ENCODE peak calls at places on chromosomes 5 and 9, in five cellular contexts. One of them, this sample, is unnamed.
A peak's percentile ranks its signal among the peaks of the same experiment; 100 is the strongest.

GRCh38 chr5:161284445-161284844 is 262.1 kb downstream of the GABRB2 start:
- DNase-seq in CD4-positive, alpha-beta memory T cell: no peak
- DNase-seq in heart left ventricle: no peak
- DNase-seq in tibial nerve: no peak
- DNase-seq in transverse colon: no peak
- DNase-seq in this sample: no peak

GRCh38 chr5:95884021-95884333 is 61.5 kb upstream of the GLRX start:
- DNase-seq in CD4-positive, alpha-beta memory T cell: no peak
- DNase-seq in heart left ventricle: no peak
- DNase-seq in tibial nerve: no peak
- DNase-seq in transverse colon: no peak
- DNase-seq in this sample: no peak

GRCh38 chr9:136625101-136626065 is 37.3 kb upstream of the EGFL7 start:
- DNase-seq in CD4-positive, alpha-beta memory T cell: no peak
- DNase-seq in heart left ventricle: peak; percentile 91
- DNase-seq in tibial nerve: peak; percentile 73
- DNase-seq in transverse colon: peak; percentile 91
- DNase-seq in this sample: no peak

GRCh38 chr5:62578540-62578939 is at the start of gene LRRC70:
- DNase-seq in CD4-positive, alpha-beta memory T cell: peak; percentile 87
- DNase-seq in heart left ventricle: no peak
- DNase-seq in tibial nerve: no peak
- DNase-seq in transverse colon: no peak
- DNase-seq in this sample: no peak

GRCh38 chr9:73073337-73074175 is 78.1 kb upstream of the ANXA1 start:
- DNase-seq in CD4-positive, alpha-beta memory T cell: no peak
- DNase-seq in heart left ventricle: no peak
- DNase-seq in tibial nerve: no peak
- DNase-seq in transverse colon: no peak
- DNase-seq in this sample: no peak

GRCh38 chr9:38482918-38483592 is 58.8 kb upstream of the IGFBPL1 start:
- DNase-seq in CD4-positive, alpha-beta memory T cell: no peak
- DNase-seq in heart left ventricle: no peak
- DNase-seq in tibial nerve: no peak
- DNase-seq in transverse colon: no peak
- DNase-seq in this sample: no peak

GRCh38 chr5:132438931-132439330 is 51.6 kb downstream of the IRF1 start:
- DNase-seq in CD4-positive, alpha-beta memory T cell: no peak
- DNase-seq in heart left ventricle: no peak
- DNase-seq in tibial nerve: no peak
- DNase-seq in transverse colon: no peak
- DNase-seq in this sample: no peak

GRCh38 chr9:70043689-70044449 is at the start of gene MAMDC2:
- DNase-seq in CD4-positive, alpha-beta memory T cell: no peak
- DNase-seq in heart left ventricle: peak; percentile 57
- DNase-seq in tibial nerve: peak; percentile 51
- DNase-seq in transverse colon: peak; percentile 42
- DNase-seq in this sample: no peak

GRCh38 chr5:110063640-110064592 is 374.2 kb downstream of the MAN2A1 start:
- DNase-seq in CD4-positive, alpha-beta memory T cell: no peak
- DNase-seq in heart left ventricle: no peak
- DNase-seq in tibial nerve: no peak
- DNase-seq in transverse colon: no peak
- DNase-seq in this sample: no peak

GRCh38 chr9:107422189-107422802 is 67.3 kb downstream of the KLF4 start:
- DNase-seq in CD4-positive, alpha-beta memory T cell: no peak
- DNase-seq in heart left ventricle: peak; percentile 54
- DNase-seq in tibial nerve: peak; percentile 44
- DNase-seq in transverse colon: peak; percentile 80
- DNase-seq in this sample: no peak

GRCh38 chr5:133831506-133832224 is 136.8 kb downstream of the C5orf15 start:
- DNase-seq in CD4-positive, alpha-beta memory T cell: no peak
- DNase-seq in heart left ventricle: no peak
- DNase-seq in tibial nerve: no peak
- DNase-seq in transverse colon: no peak
- DNase-seq in this sample: no peak

GRCh38 chr9:131028221-131028884 is 19.4 kb downstream of the LAMC3 start:
- DNase-seq in CD4-positive, alpha-beta memory T cell: no peak
- DNase-seq in heart left ventricle: no peak
- DNase-seq in tibial nerve: no peak
- DNase-seq in transverse colon: no peak
- DNase-seq in this sample: no peak

GRCh38 chr5:16856531-16856930 is 79.6 kb downstream of the MYO10 start:
- DNase-seq in CD4-positive, alpha-beta memory T cell: no peak
- DNase-seq in heart left ventricle: no peak
- DNase-seq in tibial nerve: no peak
- DNase-seq in transverse colon: no peak
- DNase-seq in this sample: no peak

GRCh38 chr9:114119242-114120191 is 20.4 kb upstream of the KIF12 start:
- DNase-seq in CD4-positive, alpha-beta memory T cell: no peak
- DNase-seq in heart left ventricle: no peak
- DNase-seq in tibial nerve: no peak
- DNase-seq in transverse colon: no peak
- DNase-seq in this sample: no peak
- H3K4me3 ChIP-seq in CD4-positive, alpha-beta memory T cell: no peak overlapping the region
- H3K4me3 ChIP-seq in heart left ventricle: no peak overlapping the region
- H3K4me3 ChIP-seq in tibial nerve: no peak overlapping the region
- H3K4me3 ChIP-seq in transverse colon: no peak overlapping the region
- H3K4me3 ChIP-seq in this sample: no peak overlapping the region

DNA sequence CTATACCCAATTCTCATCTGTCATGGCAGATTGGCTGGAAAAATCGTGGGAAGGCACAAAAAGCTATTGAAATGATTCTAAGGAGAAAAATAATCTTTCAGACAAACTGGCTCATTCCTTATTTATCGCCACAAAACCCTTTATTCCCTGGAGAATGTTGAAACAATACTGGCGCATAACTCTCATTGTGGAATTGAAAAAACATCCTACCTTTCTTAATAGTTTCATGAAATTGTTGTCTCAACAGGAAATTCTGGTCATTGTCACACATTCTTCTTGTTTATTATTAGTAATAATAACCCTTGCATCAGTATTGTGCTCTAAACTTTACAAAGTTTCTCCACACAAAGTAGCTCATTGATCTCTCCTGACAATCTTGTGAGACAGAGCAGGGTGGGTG is 48.9 kb upstream of the COL15A1 start:
- DNase-seq in CD4-positive, alpha-beta memory T cell: no peak
- DNase-seq in heart left ventricle: no peak
- DNase-seq in tibial nerve: no peak
- DNase-seq in transverse colon: no peak
- DNase-seq in this sample: no peak
- H3K4me3 ChIP-seq in CD4-positive, alpha-beta memory T cell: no peak overlapping the region
- H3K4me3 ChIP-seq in heart left ventricle: no peak overlapping the region
- H3K4me3 ChIP-seq in tibial nerve: no peak overlapping the region
- H3K4me3 ChIP-seq in transverse colon: no peak overlapping the region
- H3K4me3 ChIP-seq in this sample: no peak overlapping the region

GRCh38 chr9:30289435-30289834 is 2095.0 kb upstream of the ACO1 start:
- DNase-seq in CD4-positive, alpha-beta memory T cell: no peak
- DNase-seq in heart left ventricle: no peak
- DNase-seq in tibial nerve: no peak
- DNase-seq in transverse colon: no peak
- DNase-seq in this sample: no peak
- H3K4me3 ChIP-seq in CD4-positive, alpha-beta memory T cell: no peak overlapping the region
- H3K4me3 ChIP-seq in heart left ventricle: no peak overlapping the region
- H3K4me3 ChIP-seq in tibial nerve: no peak overlapping the region
- H3K4me3 ChIP-seq in transverse colon: no peak overlapping the region
- H3K4me3 ChIP-seq in this sample: no peak overlapping the region

GRCh38 chr9:133656211-133657119 is 20.3 kb downstream of the DBH start:
- DNase-seq in CD4-positive, alpha-beta memory T cell: peak; percentile 49
- DNase-seq in heart left ventricle: no peak
- DNase-seq in tibial nerve: no peak
- DNase-seq in transverse colon: no peak
- DNase-seq in this sample: no peak
- H3K4me3 ChIP-seq in CD4-positive, alpha-beta memory T cell: no peak overlapping the region
- H3K4me3 ChIP-seq in heart left ventricle: no peak overlapping the region
- H3K4me3 ChIP-seq in tibial nerve: no peak overlapping the region
- H3K4me3 ChIP-seq in transverse colon: no peak overlapping the region
- H3K4me3 ChIP-seq in this sample: no peak overlapping the region

GRCh38 chr9:5288591-5288990 is 15.9 kb downstream of the RLN2 start:
- DNase-seq in CD4-positive, alpha-beta memory T cell: no peak
- DNase-seq in heart left ventricle: no peak
- DNase-seq in tibial nerve: no peak
- DNase-seq in transverse colon: no peak
- DNase-seq in this sample: no peak
- H3K4me3 ChIP-seq in CD4-positive, alpha-beta memory T cell: no peak overlapping the region
- H3K4me3 ChIP-seq in heart left ventricle: no peak overlapping the region
- H3K4me3 ChIP-seq in tibial nerve: no peak overlapping the region
- H3K4me3 ChIP-seq in transverse colon: no peak overlapping the region
- H3K4me3 ChIP-seq in this sample: no peak overlapping the region

DNA sequence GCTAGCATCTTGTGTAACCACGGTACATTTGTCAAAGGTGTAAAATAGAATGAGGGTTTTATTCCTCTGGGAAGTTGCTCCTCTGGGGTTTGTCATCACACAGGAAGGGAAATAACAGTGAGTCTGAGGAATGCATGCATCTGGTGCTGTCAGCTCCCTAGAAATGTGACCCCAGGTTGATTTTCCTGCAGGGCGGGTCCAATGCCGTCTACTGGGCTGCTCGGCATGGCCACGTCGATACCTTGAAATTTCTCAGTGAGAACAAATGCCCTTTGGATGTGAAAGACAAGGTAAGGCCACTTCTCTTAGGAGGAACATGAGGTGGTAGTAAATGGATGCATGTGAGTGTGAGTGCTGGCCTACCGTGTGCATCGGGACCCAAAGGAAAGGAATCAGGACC is 78.8 kb upstream of the CTSL start:
- DNase-seq in CD4-positive, alpha-beta memory T cell: no peak
- DNase-seq in heart left ventricle: no peak
- DNase-seq in tibial nerve: no peak
- DNase-seq in transverse colon: no peak
- DNase-seq in this sample: no peak
- H3K4me3 ChIP-seq in CD4-positive, alpha-beta memory T cell: no peak overlapping the region
- H3K4me3 ChIP-seq in heart left ventricle: no peak overlapping the region
- H3K4me3 ChIP-seq in tibial nerve: no peak overlapping the region
- H3K4me3 ChIP-seq in transverse colon: no peak overlapping the region
- H3K4me3 ChIP-seq in this sample: no peak overlapping the region

GRCh38 chr9:87787735-87788134 is 61.8 kb downstream of the CTSL start:
- DNase-seq in CD4-positive, alpha-beta memory T cell: no peak
- DNase-seq in heart left ventricle: no peak
- DNase-seq in tibial nerve: no peak
- DNase-seq in transverse colon: no peak
- DNase-seq in this sample: no peak

GRCh38 chr9:87796232-87796631 is 70.3 kb downstream of the CTSL start:
- DNase-seq in CD4-positive, alpha-beta memory T cell: no peak
- DNase-seq in heart left ventricle: no peak
- DNase-seq in tibial nerve: no peak
- DNase-seq in transverse colon: no peak
- DNase-seq in this sample: no peak

GRCh38 chr9:87793292-87793691 is 67.4 kb downstream of the CTSL start:
- DNase-seq in CD4-positive, alpha-beta memory T cell: no peak
- DNase-seq in heart left ventricle: no peak
- DNase-seq in tibial nerve: no peak
- DNase-seq in transverse colon: no peak
- DNase-seq in this sample: no peak

GRCh38 chr9:87795178-87795577 is 69.3 kb downstream of the CTSL start:
- DNase-seq in CD4-positive, alpha-beta memory T cell: no peak
- DNase-seq in heart left ventricle: no peak
- DNase-seq in tibial nerve: no peak
- DNase-seq in transverse colon: no peak
- DNase-seq in this sample: no peak

GRCh38 chr9:87792831-87793288 is 66.9 kb downstream of the CTSL start:
- DNase-seq in CD4-positive, alpha-beta memory T cell: peak; percentile 10
- DNase-seq in heart left ventricle: peak; percentile 71
- DNase-seq in tibial nerve: peak; percentile 26
- DNase-seq in transverse colon: peak; percentile 50
- DNase-seq in this sample: peak; percentile 80
- H3K4me3 ChIP-seq in CD4-positive, alpha-beta memory T cell: no peak overlapping the region
- H3K4me3 ChIP-seq in heart left ventricle: no peak overlapping the region
- H3K4me3 ChIP-seq in tibial nerve: no peak overlapping the region
- H3K4me3 ChIP-seq in transverse colon: no peak overlapping the region
- H3K4me3 ChIP-seq in this sample: peak overlapping the region; percentile 54

GRCh38 chr9:125156551-125156950 is 13.2 kb upstream of the SCAI start:
- DNase-seq in CD4-positive, alpha-beta memory T cell: no peak
- DNase-seq in heart left ventricle: no peak
- DNase-seq in tibial nerve: no peak
- DNase-seq in transverse colon: no peak
- DNase-seq in this sample: no peak

GRCh38 chr9:125147401-125147951 is 4.1 kb upstream of the SCAI start:
- DNase-seq in CD4-positive, alpha-beta memory T cell: no peak
- DNase-seq in heart left ventricle: no peak
- DNase-seq in tibial nerve: no peak
- DNase-seq in transverse colon: no peak
- DNase-seq in this sample: no peak

GRCh38 chr9:125150349-125151245 is 7.3 kb upstream of the SCAI start:
- DNase-seq in CD4-positive, alpha-beta memory T cell: no peak
- DNase-seq in heart left ventricle: no peak
- DNase-seq in tibial nerve: no peak
- DNase-seq in transverse colon: no peak
- DNase-seq in this sample: no peak

GRCh38 chr9:125153712-125154367 is 10.5 kb upstream of the SCAI start:
- DNase-seq in CD4-positive, alpha-beta memory T cell: no peak
- DNase-seq in heart left ventricle: no peak
- DNase-seq in tibial nerve: no peak
- DNase-seq in transverse colon: no peak
- DNase-seq in this sample: no peak

DNA sequence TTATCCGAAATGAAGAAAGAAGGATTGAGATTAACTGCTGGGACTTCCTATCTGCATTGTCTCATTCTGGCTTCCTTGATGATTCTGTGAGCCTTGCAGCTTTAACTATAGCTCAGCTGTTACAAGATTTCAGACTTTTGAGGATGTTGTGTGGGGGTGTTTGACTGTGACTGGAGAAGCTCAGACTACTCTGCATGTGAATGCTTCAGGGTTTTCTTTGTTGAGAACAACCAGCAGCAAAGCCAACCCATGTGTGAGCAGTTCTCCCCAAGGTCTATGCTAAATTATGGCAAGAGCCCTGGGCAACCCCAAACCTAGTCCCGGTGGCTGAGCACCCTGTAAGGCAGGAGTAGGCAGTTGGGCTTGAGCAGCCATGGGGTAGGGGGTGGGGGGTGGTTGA is 8.4 kb upstream of the SCAI start:
- DNase-seq in CD4-positive, alpha-beta memory T cell: no peak
- DNase-seq in heart left ventricle: no peak
- DNase-seq in tibial nerve: no peak
- DNase-seq in transverse colon: no peak
- DNase-seq in this sample: no peak
- H3K4me3 ChIP-seq in CD4-positive, alpha-beta memory T cell: no peak overlapping the region
- H3K4me3 ChIP-seq in heart left ventricle: no peak overlapping the region
- H3K4me3 ChIP-seq in tibial nerve: no peak overlapping the region
- H3K4me3 ChIP-seq in transverse colon: no peak overlapping the region
- H3K4me3 ChIP-seq in this sample: no peak overlapping the region

This sample was measured in CD4-positive, CD25-positive, alpha-beta regulatory T cell.